ENCODE peak calls at places on chromosomes 7 and 10, in eight cellular contexts. One of them, this sample, is unnamed.

GRCh38 chr10:132891313-132891712 is 51.1 kb downstream of the CFAP46 start:
- DNase-seq in HCEC 1CT: no peak
- DNase-seq in tibial artery: no peak
- DNase-seq in EL: no peak
- DNase-seq in CD4-positive, alpha-beta T cell: no peak
- DNase-seq in thyroid gland: no peak
- DNase-seq in brain microvascular endothelial cell: no peak
- DNase-seq in prostate gland: no peak
- DNase-seq in this sample: no peak

GRCh38 chr10:71267508-71268240 is 51.4 kb upstream of the SLC29A3 start:
- DNase-seq in HCEC 1CT: no peak
- DNase-seq in tibial artery: no peak
- DNase-seq in CD4-positive, alpha-beta T cell: no peak
- DNase-seq in brain microvascular endothelial cell: no peak
- DNase-seq in EL: no peak
- DNase-seq in prostate gland: no peak
- DNase-seq in thyroid gland: no peak
- DNase-seq in this sample: no peak

GRCh38 chr7:43215061-43215460 is 102.6 kb downstream of the HECW1 start:
- DNase-seq in thyroid gland: no peak
- DNase-seq in tibial artery: no peak
- DNase-seq in brain microvascular endothelial cell: no peak
- DNase-seq in EL: no peak
- DNase-seq in CD4-positive, alpha-beta T cell: no peak
- DNase-seq in prostate gland: no peak
- DNase-seq in HCEC 1CT: no peak
- DNase-seq in this sample: no peak

GRCh38 chr10:1715821-1716220 is 21.5 kb downstream of the ADARB2 start:
- DNase-seq in CD4-positive, alpha-beta T cell: no peak
- DNase-seq in HCEC 1CT: no peak
- DNase-seq in thyroid gland: no peak
- DNase-seq in prostate gland: peak; percentile 18
- DNase-seq in tibial artery: no peak
- DNase-seq in brain microvascular endothelial cell: no peak
- DNase-seq in EL: no peak
- DNase-seq in this sample: no peak

GRCh38 chr7:92177362-92177761 is 1.6 kb downstream of the LRRD1 start:
- DNase-seq in brain microvascular endothelial cell: peak; percentile 37
- DNase-seq in thyroid gland: no peak
- DNase-seq in tibial artery: no peak
- DNase-seq in HCEC 1CT: peak; percentile 51
- DNase-seq in CD4-positive, alpha-beta T cell: no peak
- DNase-seq in prostate gland: no peak
- DNase-seq in EL: peak; percentile 41
- DNase-seq in this sample: no peak

GRCh38 chr10:5632430-5632829 is 34.0 kb downstream of the ASB13 start:
- DNase-seq in brain microvascular endothelial cell: no peak
- DNase-seq in prostate gland: no peak
- DNase-seq in CD4-positive, alpha-beta T cell: no peak
- DNase-seq in thyroid gland: peak; percentile 51
- DNase-seq in tibial artery: peak; percentile 69
- DNase-seq in EL: no peak
- DNase-seq in HCEC 1CT: no peak
- DNase-seq in this sample: peak; percentile 83

GRCh38 chr10:91164520-91165065 is 55.9 kb upstream of the PCGF5 start:
- DNase-seq in prostate gland: no peak
- DNase-seq in EL: peak; percentile 17
- DNase-seq in tibial artery: no peak
- DNase-seq in brain microvascular endothelial cell: peak; percentile 5
- DNase-seq in thyroid gland: no peak
- DNase-seq in HCEC 1CT: peak; percentile 52
- DNase-seq in CD4-positive, alpha-beta T cell: no peak
- DNase-seq in this sample: no peak

GRCh38 chr10:31318382-31318853 is 598 bp upstream of the ZEB1 start:
- DNase-seq in HCEC 1CT: peak; percentile 81
- DNase-seq in CD4-positive, alpha-beta T cell: no peak
- DNase-seq in tibial artery: peak; percentile 73
- DNase-seq in prostate gland: peak; percentile 50
- DNase-seq in brain microvascular endothelial cell: peak; percentile 46
- DNase-seq in thyroid gland: peak; percentile 74
- DNase-seq in EL: peak; percentile 69
- DNase-seq in this sample: no peak